ENCODE peak calls at places on chromosomes 13 and 19, in five cellular contexts. One of them, this sample, is unnamed.

GRCh38 chr19:44258139-44258538 is 1.5 kb upstream of the ZNF233 start:
- DNase-seq in dermis microvascular lymphatic vessel endothelial cell: no peak
- DNase-seq in activated CD4-positive, alpha-beta T cell treated with anti-CD3 and anti-CD28 coated beads for 24 hours: no peak
- DNase-seq in activated naive CD4-positive, alpha-beta T cell: no peak
- DNase-seq in retinal pigment epithelial cell: no peak
- DNase-seq in this sample: no peak

GRCh38 chr13:113105032-113105993 is at the start of gene F7:
- DNase-seq in retinal pigment epithelial cell: no peak
- DNase-seq in activated CD4-positive, alpha-beta T cell treated with anti-CD3 and anti-CD28 coated beads for 24 hours: no peak
- DNase-seq in dermis microvascular lymphatic vessel endothelial cell: no peak
- DNase-seq in activated naive CD4-positive, alpha-beta T cell: no peak
- DNase-seq in this sample: no peak

GRCh38 chr19:52307275-52307674 is 10.3 kb downstream of the ZNF480 start:
- DNase-seq in activated naive CD4-positive, alpha-beta T cell: no peak
- DNase-seq in activated CD4-positive, alpha-beta T cell treated with anti-CD3 and anti-CD28 coated beads for 24 hours: no peak
- DNase-seq in dermis microvascular lymphatic vessel endothelial cell: no peak
- DNase-seq in retinal pigment epithelial cell: no peak
- DNase-seq in this sample: no peak

GRCh38 chr13:44300895-44301638 is 72.6 kb upstream of the SERP2 start:
- DNase-seq in retinal pigment epithelial cell: peak
- DNase-seq in activated naive CD4-positive, alpha-beta T cell: no peak
- DNase-seq in dermis microvascular lymphatic vessel endothelial cell: peak
- DNase-seq in activated CD4-positive, alpha-beta T cell treated with anti-CD3 and anti-CD28 coated beads for 24 hours: no peak
- DNase-seq in this sample: peak

GRCh38 chr19:35154535-35155406 is at the start of gene FXYD5:
- DNase-seq in retinal pigment epithelial cell: no peak
- DNase-seq in activated naive CD4-positive, alpha-beta T cell: peak
- DNase-seq in activated CD4-positive, alpha-beta T cell treated with anti-CD3 and anti-CD28 coated beads for 24 hours: peak
- DNase-seq in dermis microvascular lymphatic vessel endothelial cell: peak
- DNase-seq in this sample: no peak

GRCh38 chr13:64369121-64369520 is 2861.0 kb downstream of the PCDH9 start:
- DNase-seq in activated CD4-positive, alpha-beta T cell treated with anti-CD3 and anti-CD28 coated beads for 24 hours: no peak
- DNase-seq in retinal pigment epithelial cell: no peak
- DNase-seq in dermis microvascular lymphatic vessel endothelial cell: no peak
- DNase-seq in activated naive CD4-positive, alpha-beta T cell: no peak
- DNase-seq in this sample: no peak

GRCh38 chr19:38707512-38708114 is 36.7 kb downstream of the CAPN12 start:
- DNase-seq in retinal pigment epithelial cell: no peak
- DNase-seq in activated CD4-positive, alpha-beta T cell treated with anti-CD3 and anti-CD28 coated beads for 24 hours: no peak
- DNase-seq in dermis microvascular lymphatic vessel endothelial cell: peak
- DNase-seq in activated naive CD4-positive, alpha-beta T cell: no peak
- DNase-seq in this sample: no peak

GRCh38 chr19:618247-618619 is 15.1 kb downstream of the POLRMT start:
- DNase-seq in retinal pigment epithelial cell: no peak
- DNase-seq in dermis microvascular lymphatic vessel endothelial cell: no peak
- DNase-seq in activated CD4-positive, alpha-beta T cell treated with anti-CD3 and anti-CD28 coated beads for 24 hours: no peak
- DNase-seq in activated naive CD4-positive, alpha-beta T cell: no peak
- DNase-seq in this sample: no peak

GRCh38 chr19:55212447-55212846 is 3.1 kb upstream of the PTPRH start:
- DNase-seq in activated CD4-positive, alpha-beta T cell treated with anti-CD3 and anti-CD28 coated beads for 24 hours: peak
- DNase-seq in dermis microvascular lymphatic vessel endothelial cell: no peak
- DNase-seq in retinal pigment epithelial cell: no peak
- DNase-seq in activated naive CD4-positive, alpha-beta T cell: no peak
- DNase-seq in this sample: no peak

GRCh38 chr19:31356587-31357314 is 7.5 kb upstream of the TSHZ3 start:
- DNase-seq in dermis microvascular lymphatic vessel endothelial cell: no peak
- DNase-seq in activated naive CD4-positive, alpha-beta T cell: no peak
- DNase-seq in activated CD4-positive, alpha-beta T cell treated with anti-CD3 and anti-CD28 coated beads for 24 hours: peak
- DNase-seq in retinal pigment epithelial cell: no peak
- DNase-seq in this sample: no peak

GRCh38 chr13:51246411-51247298 is 24.5 kb downstream of the FAM124A start:
- DNase-seq in activated CD4-positive, alpha-beta T cell treated with anti-CD3 and anti-CD28 coated beads for 24 hours: no peak
- DNase-seq in activated naive CD4-positive, alpha-beta T cell: no peak
- DNase-seq in dermis microvascular lymphatic vessel endothelial cell: no peak
- DNase-seq in retinal pigment epithelial cell: no peak
- DNase-seq in this sample: peak